ENCODE peak calls at places on chromosomes 1 and 21, in four cellular contexts. C is Karpas-422, A is IMR-90, H is OCI-LY7. R is an unnamed sample.

GRCh38 chr1:230067871-230068814 is 1.1 kb downstream of the GALNT2 start:
- DNase-seq in H (peak; percentile 38), A (no peak), C (no peak), R (no peak)

GRCh38 chr1:21669287-21670058 is at the start of gene RAP1GAP:
- DNase-seq in C (no peak), A (no peak), H (no peak), R (no peak)

GRCh38 chr1:207495816-207496792 is at the start of gene CR1:
- DNase-seq in C (no peak), H (peak; percentile 6), A (no peak), R (no peak)

GRCh38 chr1:97499667-97500066 is 421.2 kb downstream of the DPYD start:
- DNase-seq in A (no peak), H (no peak), C (no peak), R (no peak)

GRCh38 chr1:192538407-192539311 is 36.9 kb upstream of the RGS1 start:
- DNase-seq in H (peak; percentile 89), C (peak; percentile 46), A (peak; percentile 78), R (no peak)

GRCh38 chr21:21664871-21665270 is 666.7 kb downstream of the NCAM2 start:
- DNase-seq in H (no peak), A (peak; percentile 59), C (no peak), R (no peak)

GRCh38 chr1:111754964-111755320 is 759 bp upstream of the DDX20 start:
- DNase-seq in A (peak; percentile 39), H (peak; percentile 78), C (peak; percentile 91), R (no peak)

GRCh38 chr21:35853321-35853922 is 206.9 kb downstream of the SETD4 start:
- DNase-seq in H (no peak), A (peak; percentile 60), C (no peak), R (no peak)

GRCh38 chr1:210394281-210394798 is 65.6 kb downstream of the HHAT start:
- DNase-seq in C (no peak), A (peak; percentile 27), H (no peak), R (no peak)

GRCh38 chr21:46000182-46000730 is 18.7 kb downstream of the COL6A1 start:
- DNase-seq in C (no peak), A (no peak), H (no peak), R (no peak)

GRCh38 chr1:113138778-113139177 is 65.8 kb downstream of the LRIG2 start:
- DNase-seq in C (no peak), A (no peak), H (no peak), R (no peak)

GRCh38 chr1:177897601-177898376 is 72.1 kb downstream of the SEC16B start:
- DNase-seq in C (no peak), H (no peak), A (no peak), R (no peak)

GRCh38 chr1:93779540-93780121 is 98.0 kb upstream of the BCAR3 start:
- DNase-seq in A (peak; percentile 92), H (no peak), C (no peak), R (peak; percentile 93)

GRCh38 chr1:193973428-193973827 is 787.0 kb upstream of the B3GALT2 start:
- DNase-seq in H (no peak), A (no peak), C (no peak), R (no peak)

GRCh38 chr1:59062743-59063142 is 234.2 kb upstream of the FGGY start:
- DNase-seq in A (peak; percentile 76), C (no peak), H (no peak), R (no peak)

GRCh38 chr21:39097981-39098380 is 85.3 kb downstream of the PSMG1 start:
- DNase-seq in H (no peak), A (no peak), C (no peak), R (no peak)

GRCh38 chr1:26156285-26157038 is 2.4 kb upstream of the FAM110D start:
- DNase-seq in H (no peak), A (no peak), C (peak; percentile 48), R (no peak)

GRCh38 chr1:26159113-26160039 is 497 bp downstream of the FAM110D start:
- DNase-seq in H (no peak), C (no peak), A (no peak), R (no peak)

GRCh38 chr1:26155370-26156284 is 3.3 kb upstream of the FAM110D start:
- DNase-seq in C (no peak), A (no peak), H (no peak), R (no peak)

GRCh38 chr1:26160527-26161407 is 1.9 kb downstream of the FAM110D start:
- DNase-seq in H (no peak), A (no peak), C (no peak), R (no peak)

DNA sequence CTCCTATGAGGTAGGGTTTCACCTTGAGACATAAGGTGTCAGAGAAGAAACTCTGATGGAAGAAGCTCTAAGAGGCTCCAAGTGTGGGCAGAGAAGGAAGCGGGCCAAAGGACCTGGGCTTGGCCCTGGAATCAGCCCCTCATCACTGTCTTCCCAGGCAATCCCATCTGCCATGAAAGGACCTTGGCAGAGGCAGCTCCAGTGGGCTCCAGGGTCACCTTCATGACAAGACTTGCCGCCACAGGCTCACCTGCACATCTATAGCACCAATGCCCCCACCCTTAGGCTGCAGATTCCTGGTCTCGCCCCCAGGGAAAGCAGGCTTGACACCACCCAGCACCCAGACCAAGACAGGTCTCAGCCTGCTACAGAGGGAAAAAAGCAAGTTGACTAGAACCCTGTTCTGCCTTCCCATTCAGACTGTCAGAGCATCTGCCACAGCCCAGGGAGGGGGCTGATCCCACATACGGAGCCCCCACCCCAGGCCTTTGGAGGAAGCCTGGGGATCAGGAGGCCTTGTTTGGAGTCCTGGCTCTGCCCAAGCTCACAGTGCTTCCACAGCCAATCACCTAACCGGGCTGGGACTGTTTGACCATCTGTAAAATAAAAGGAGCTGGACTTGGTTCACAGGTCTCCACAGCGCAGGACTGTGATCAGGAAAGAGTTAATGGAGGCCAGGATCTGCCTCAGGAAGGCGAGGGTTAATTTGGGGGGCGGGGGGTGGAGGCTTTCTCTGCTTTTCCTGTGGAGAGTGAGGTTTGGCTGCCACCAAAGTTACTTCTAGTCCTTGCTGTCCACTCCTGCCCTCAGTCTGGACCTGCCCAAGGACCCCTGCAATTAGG is at the start of gene FAM110D:
- DNase-seq in C (no peak), A (no peak), H (no peak), R (no peak)
- H3K4me2 ChIP-seq in C (no peak within 1 kb of the TSS), A (no peak within 1 kb of the TSS), H (no peak within 1 kb of the TSS), R (no peak within 1 kb of the TSS)

DNA sequence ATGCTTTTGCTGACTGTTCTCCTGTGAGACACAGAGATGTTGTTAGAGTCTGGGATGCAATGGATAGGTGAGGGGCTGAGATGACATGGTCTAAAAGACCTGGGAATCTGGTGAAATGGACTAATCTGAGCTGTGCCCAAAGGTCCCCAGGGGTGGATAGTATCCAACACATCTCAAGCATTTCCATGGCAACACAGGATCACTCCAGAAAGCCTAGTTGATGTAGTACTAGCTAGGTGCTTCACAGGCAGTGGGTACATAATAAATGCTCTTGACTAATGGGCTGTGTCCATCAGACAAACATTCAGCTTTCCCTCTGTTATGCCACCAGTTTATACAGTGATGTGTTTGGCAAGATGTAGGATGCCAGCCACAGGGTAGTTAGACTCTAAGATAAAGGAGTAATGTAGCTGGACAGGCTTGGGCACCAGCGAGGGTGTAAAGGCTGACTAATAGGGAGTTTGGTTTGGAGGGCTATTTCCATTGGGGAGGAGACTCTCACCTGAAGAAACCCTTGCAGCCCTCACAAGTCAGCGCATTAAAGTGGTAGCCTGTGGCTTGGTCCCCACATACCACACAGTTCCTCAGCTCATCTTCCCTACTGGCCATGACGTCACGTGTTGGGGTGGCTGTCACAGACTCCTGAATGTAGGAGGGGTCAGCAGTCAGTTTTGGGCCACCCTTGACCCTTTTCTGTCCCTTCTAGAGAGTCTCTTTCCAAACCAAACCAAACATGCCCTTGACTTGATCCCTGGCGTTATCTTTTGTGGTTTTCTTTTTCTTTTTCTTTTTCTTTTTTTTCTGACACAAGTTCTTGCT is 1.8 kb downstream of the NR1I3 start:
- DNase-seq in C (no peak), A (no peak), H (no peak), R (no peak)
- H3K4me3 ChIP-seq in C (no peak overlapping the region), A (no peak overlapping the region), H (no peak overlapping the region), R (no peak overlapping the region)

GRCh38 chr1:145717833-145718232 is 1.5 kb upstream of the CD160 start:
- DNase-seq in A (no peak), H (no peak), C (no peak), R (no peak)

GRCh38 chr1:145716641-145717061 is 2.6 kb upstream of the CD160 start:
- DNase-seq in C (no peak), A (no peak), H (no peak), R (no peak)

GRCh38 chr1:145719230-145720079 is at the start of gene CD160:
- DNase-seq in A (no peak), H (no peak), C (no peak), R (no peak)

GRCh38 chr1:145720878-145721671 is 1.8 kb downstream of the CD160 start:
- DNase-seq in C (peak; percentile 82), A (peak; percentile 59), H (peak; percentile 69), R (peak; percentile 76)

DNA sequence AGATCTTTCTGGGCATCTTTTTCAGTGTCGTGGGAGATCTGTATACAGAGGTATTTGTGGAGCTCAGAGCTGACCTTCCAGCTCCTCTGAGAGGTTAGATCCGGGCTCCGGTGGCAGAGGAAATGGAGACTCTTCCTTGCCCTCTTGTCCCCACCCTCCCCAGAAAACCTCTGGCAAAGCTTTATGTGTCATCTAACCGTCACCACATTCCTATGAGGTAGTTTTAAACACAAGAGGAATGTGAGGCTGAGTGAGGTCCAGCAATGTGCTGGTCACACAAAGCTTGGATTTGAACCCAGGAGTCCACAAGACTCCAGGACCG is 1.2 kb downstream of the CD160 start:
- DNase-seq in A (peak; percentile 91), H (no peak), C (no peak), R (no peak)
- H3K4me2 ChIP-seq in A (peak overlapping the region; percentile 73), H (no peak overlapping the region), C (no peak overlapping the region), R (peak overlapping the region; percentile 73)

GRCh38 chr1:88612299-88612698 is 71.8 kb upstream of the PKN2 start:
- DNase-seq in H (no peak), A (no peak), C (no peak), R (no peak)
- H3K4me3 ChIP-seq in H (no peak overlapping the region), A (no peak overlapping the region), C (no peak overlapping the region), R (no peak overlapping the region)

DNA sequence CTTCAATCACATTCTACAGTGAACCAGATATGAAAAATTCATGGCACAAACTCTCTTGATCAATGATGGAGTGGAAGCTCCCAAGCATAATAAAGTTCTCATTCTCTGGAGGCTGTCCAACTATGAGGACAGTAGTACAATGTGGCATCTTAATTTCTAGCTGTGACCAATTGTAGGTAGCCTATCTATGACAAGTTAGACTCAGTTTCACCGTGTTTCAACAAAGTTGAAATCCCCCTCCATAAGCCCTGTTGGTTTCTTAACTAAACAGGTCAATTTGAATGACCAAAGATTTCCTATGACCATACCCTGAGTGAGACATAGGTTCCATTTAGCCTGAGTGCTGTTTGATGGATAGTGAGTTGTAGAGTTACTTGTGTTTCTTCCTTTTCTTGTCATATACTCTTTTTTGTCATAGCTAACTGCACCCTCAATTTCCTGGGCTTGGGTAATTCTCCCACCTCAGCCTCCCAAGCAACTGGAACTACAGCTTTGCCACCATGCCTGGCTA is 11.8 kb downstream of the PATJ start:
- DNase-seq in H (no peak), A (no peak), C (no peak), R (no peak)
- H3K4me2 ChIP-seq in H (no peak overlapping the region), A (no peak overlapping the region), C (no peak overlapping the region), R (peak overlapping the region; percentile 30)

GRCh38 chr21:15097580-15097979 is 32.8 kb upstream of the NRIP1 start:
- DNase-seq in H (no peak), A (no peak), C (no peak), R (no peak)
- H3K4me3 ChIP-seq in H (no peak overlapping the region), A (no peak overlapping the region), C (no peak overlapping the region), R (no peak overlapping the region)